ENCODE peak calls at places on chromosomes 5 and 9, in seven cellular contexts. H, L, Q, O, N, J and W are unnamed samples.

GRCh38 chr9:119268985-119269384 is 100.2 kb downstream of the BRINP1 start:
- DNase-seq in H (no peak), L (no peak), J (no peak), N (no peak), O (no peak), Q (no peak), W (no peak)

GRCh38 chr9:5305741-5306140 is 1.2 kb upstream of the RLN2 start:
- DNase-seq in J (no peak), O (no peak), L (no peak), H (no peak), N (no peak), Q (no peak), W (no peak)

GRCh38 chr9:120383999-120384924 is 195.7 kb downstream of the CDK5RAP2 start:
- DNase-seq in J (peak), Q (no peak), N (no peak), H (no peak), L (peak), O (no peak), W (peak)

GRCh38 chr5:162683280-162683679 is 615.7 kb downstream of the GABRG2 start:
- DNase-seq in L (no peak), J (no peak), Q (no peak), H (no peak), N (no peak), O (no peak), W (no peak)

GRCh38 chr5:33167541-33167940 is 273.2 kb upstream of the TARS1 start:
- DNase-seq in N (no peak), Q (no peak), L (no peak), O (no peak), J (no peak), H (no peak), W (no peak)

GRCh38 chr5:1643651-1644392 is 120.1 kb upstream of the LPCAT1 start:
- DNase-seq in Q (no peak), L (peak), H (no peak), J (no peak), O (no peak), N (no peak), W (no peak)

GRCh38 chr5:90803891-90804290 is 245.3 kb downstream of the ADGRV1 start:
- DNase-seq in Q (no peak), O (no peak), L (no peak), H (no peak), J (no peak), N (no peak), W (no peak)

GRCh38 chr9:95181845-95182244 is 135.7 kb downstream of the FANCC start:
- DNase-seq in N (no peak), L (no peak), O (no peak), J (no peak), H (no peak), Q (no peak), W (no peak)

GRCh38 chr9:88237454-88238280 is 99.4 kb upstream of the SPATA31C2 start:
- DNase-seq in H (no peak), O (no peak), N (no peak), L (no peak), J (no peak), Q (no peak), W (no peak)

GRCh38 chr9:88418025-88418424 is 29.8 kb downstream of the SPIN1 start:
- DNase-seq in Q (no peak), N (no peak), J (no peak), O (no peak), L (no peak), H (no peak), W (no peak)

GRCh38 chr9:104808030-104808614 is 44.2 kb downstream of the NIPSNAP3B start:
- DNase-seq in N (no peak), Q (no peak), H (no peak), O (no peak), J (peak), L (peak), W (peak)

GRCh38 chr9:75930193-75930592 is 39.7 kb downstream of the PCSK5 start:
- DNase-seq in Q (no peak), H (no peak), O (no peak), N (no peak), L (no peak), J (no peak), W (no peak)

GRCh38 chr5:28344803-28345433 is 1306.5 kb upstream of the CDH9 start:
- DNase-seq in N (peak), J (peak), H (no peak), Q (no peak), L (peak), O (no peak), W (peak)

GRCh38 chr9:6931913-6932312 is 174.1 kb downstream of the KDM4C start:
- DNase-seq in N (no peak), J (no peak), O (no peak), L (no peak), H (no peak), Q (no peak), W (no peak)

GRCh38 chr9:94666364-94667099 is 27.2 kb upstream of the FBP1 start:
- DNase-seq in H (no peak), J (no peak), N (no peak), L (no peak), Q (no peak), O (no peak), W (no peak)

GRCh38 chr5:75509956-75510355 is 1.5 kb downstream of the CERT1 start:
- DNase-seq in J (no peak), O (no peak), H (no peak), Q (no peak), N (peak), L (peak), W (no peak)

GRCh38 chr5:115594343-115595047 is 7.8 kb downstream of the TICAM2 start:
- DNase-seq in O (no peak), H (no peak), J (no peak), L (no peak), N (no peak), Q (no peak), W (no peak)

GRCh38 chr5:74085782-74086181 is 459.8 kb downstream of the ARHGEF28 start:
- DNase-seq in Q (no peak), L (no peak), N (no peak), J (peak), H (no peak), O (no peak), W (no peak)

GRCh38 chr9:131714161-131714646 is 25.7 kb downstream of the RAPGEF1 start:
- DNase-seq in H (no peak), O (no peak), J (no peak), N (no peak), Q (no peak), L (no peak), W (no peak)

GRCh38 chr9:109442716-109443115 is 55.4 kb downstream of the PTPN3 start:
- DNase-seq in H (no peak), L (no peak), O (no peak), Q (no peak), N (no peak), J (no peak), W (no peak)

GRCh38 chr5:57613726-57614125 is 131.1 kb upstream of the ACTBL2 start:
- DNase-seq in O (no peak), L (no peak), H (no peak), N (no peak), Q (no peak), J (no peak), W (no peak)

GRCh38 chr9:35923598-35923926 is 14.3 kb downstream of the SPAAR start:
- DNase-seq in L (no peak), Q (no peak), H (no peak), O (no peak), N (no peak), J (no peak), W (no peak)

GRCh38 chr5:136133416-136134383 is 1.1 kb downstream of the SMAD5 start:
- DNase-seq in Q (no peak), O (no peak), J (peak), L (peak), H (peak), N (peak), W (no peak)

GRCh38 chr5:40675396-40676133 is 4.2 kb upstream of the PTGER4 start:
- DNase-seq in N (no peak), Q (no peak), J (no peak), L (no peak), H (no peak), O (no peak), W (no peak)

GRCh38 chr9:70981312-70981711 is 140.1 kb downstream of the TRPM3 start:
- DNase-seq in O (no peak), Q (no peak), H (no peak), N (no peak), L (no peak), J (no peak), W (no peak)

GRCh38 chr9:89778100-89779085 is 173.6 kb downstream of the GADD45G start:
- DNase-seq in H (no peak), L (peak), O (no peak), J (no peak), Q (no peak), N (no peak), W (no peak)

GRCh38 chr9:113558632-113559502 is 95.3 kb downstream of the RGS3 start:
- DNase-seq in N (no peak), O (no peak), H (no peak), Q (no peak), L (peak), J (no peak), W (no peak)

GRCh38 chr5:150485770-150486401 is 22.0 kb upstream of the NDST1 start:
- DNase-seq in L (peak), Q (no peak), J (peak), N (peak), H (peak), O (peak), W (no peak)

GRCh38 chr9:34459356-34459755 is 751 bp downstream of the DNAI1 start:
- DNase-seq in J (no peak), N (no peak), O (no peak), Q (no peak), H (no peak), L (no peak), W (no peak)

GRCh38 chr5:59829389-59829788 is 64.1 kb downstream of the PDE4D start:
- DNase-seq in O (no peak), J (no peak), H (no peak), L (no peak), Q (no peak), N (no peak), W (no peak)

GRCh38 chr9:134936021-134936761 is 18.5 kb upstream of the FCN1 start:
- DNase-seq in Q (no peak), O (no peak), N (no peak), J (no peak), H (no peak), L (no peak), W (no peak)

GRCh38 chr9:75451505-75451904 is 363.2 kb downstream of the OSTF1 start:
- DNase-seq in H (no peak), J (no peak), L (no peak), O (no peak), N (no peak), Q (no peak), W (no peak)

GRCh38 chr5:72280655-72281069 is 39.4 kb downstream of the MRPS27 start:
- DNase-seq in J (no peak), Q (no peak), L (peak), N (peak), O (no peak), H (no peak), W (no peak)

GRCh38 chr9:91056917-91057316 is 255.3 kb downstream of the SYK start:
- DNase-seq in J (no peak), N (no peak), Q (no peak), H (no peak), O (no peak), L (no peak), W (no peak)

GRCh38 chr9:70590264-70590646 is 175.8 kb upstream of the KLF9 start:
- DNase-seq in H (no peak), O (no peak), J (no peak), Q (no peak), L (no peak), N (no peak), W (no peak)

GRCh38 chr5:34674226-34674625 is 18.1 kb downstream of the RAI14 start:
- DNase-seq in Q (no peak), L (no peak), O (no peak), N (no peak), H (no peak), J (no peak), W (no peak)

GRCh38 chr9:85900504-85901201 is 40.3 kb upstream of the NAA35 start:
- DNase-seq in H (no peak), J (no peak), L (peak), N (peak), O (peak), Q (peak), W (no peak)

GRCh38 chr5:143775258-143775657 is 36.7 kb upstream of the HMHB1 start:
- DNase-seq in H (no peak), L (no peak), J (no peak), Q (no peak), O (no peak), N (no peak), W (no peak)

GRCh38 chr5:179883163-179883562 is 24.5 kb downstream of the TBC1D9B start:
- DNase-seq in L (no peak), O (no peak), N (no peak), Q (no peak), J (no peak), H (no peak), W (no peak)